ENCODE peak calls at places on chromosomes 4 and X, in four cellular contexts. One of them, this sample, is unnamed.

GRCh38 chr4:22502895-22503814 is 12.7 kb downstream of the ADGRA3 start:
- DNase-seq in HepG2: no peak
- DNase-seq in GM12878: no peak
- DNase-seq in K562: no peak
- DNase-seq in this sample: no peak

GRCh38 chr4:25370242-25370641 is 6.8 kb upstream of the ANAPC4 start:
- DNase-seq in GM12878: no peak
- DNase-seq in HepG2: no peak
- DNase-seq in K562: no peak
- DNase-seq in this sample: peak

GRCh38 chr4:170227928-170228327 is 138.2 kb upstream of the AADAT start:
- DNase-seq in GM12878: no peak
- DNase-seq in HepG2: no peak
- DNase-seq in K562: no peak
- DNase-seq in this sample: peak

GRCh38 chrX:77143907-77144306 is 303.3 kb upstream of the FGF16 start:
- DNase-seq in HepG2: no peak
- DNase-seq in K562: no peak
- DNase-seq in GM12878: no peak
- DNase-seq in this sample: no peak

GRCh38 chr4:6378493-6379445 is 93.6 kb downstream of the PPP2R2C start:
- DNase-seq in GM12878: no peak
- DNase-seq in K562: no peak
- DNase-seq in HepG2: no peak
- DNase-seq in this sample: no peak

GRCh38 chrX:54891573-54891972 is 29.1 kb upstream of the TRO start:
- DNase-seq in K562: peak
- DNase-seq in HepG2: peak
- DNase-seq in GM12878: no peak
- DNase-seq in this sample: peak

GRCh38 chr4:118974758-118975157 is 86.1 kb downstream of the SYNPO2 start:
- DNase-seq in GM12878: no peak
- DNase-seq in HepG2: no peak
- DNase-seq in K562: no peak
- DNase-seq in this sample: no peak

GRCh38 chr4:173288296-173288695 is 45.9 kb downstream of the HMGB2 start:
- DNase-seq in HepG2: peak
- DNase-seq in K562: peak
- DNase-seq in GM12878: peak
- DNase-seq in this sample: peak

GRCh38 chrX:128020701-128021100 is 31.5 kb downstream of the ACTRT1 start:
- DNase-seq in HepG2: peak
- DNase-seq in K562: no peak
- DNase-seq in GM12878: no peak
- DNase-seq in this sample: no peak

GRCh38 chr4:95830647-95831046 is 9.2 kb upstream of the PDHA2 start:
- DNase-seq in HepG2: no peak
- DNase-seq in GM12878: no peak
- DNase-seq in K562: no peak
- DNase-seq in this sample: no peak

GRCh38 chr4:144649646-144650045 is 3.7 kb downstream of the HHIP start:
- DNase-seq in GM12878: no peak
- DNase-seq in K562: no peak
- DNase-seq in HepG2: no peak
- DNase-seq in this sample: peak

GRCh38 chr4:138111462-138112000 is 130.6 kb downstream of the SLC7A11 start:
- DNase-seq in GM12878: no peak
- DNase-seq in HepG2: peak
- DNase-seq in K562: no peak
- DNase-seq in this sample: peak

GRCh38 chrX:109347618-109348017 is 134.3 kb downstream of the GUCY2F start:
- DNase-seq in GM12878: no peak
- DNase-seq in HepG2: no peak
- DNase-seq in K562: no peak
- DNase-seq in this sample: peak

GRCh38 chrX:19673334-19674040 is 158.2 kb upstream of the MAP3K15 start:
- DNase-seq in GM12878: no peak
- DNase-seq in K562: no peak
- DNase-seq in HepG2: peak
- DNase-seq in this sample: no peak

GRCh38 chrX:122739770-122740169 is 444.3 kb upstream of the GRIA3 start:
- DNase-seq in K562: no peak
- DNase-seq in HepG2: peak
- DNase-seq in GM12878: no peak
- DNase-seq in this sample: peak

GRCh38 chrX:33183366-33183765 is 28.0 kb downstream of the DMD start:
- DNase-seq in HepG2: no peak
- DNase-seq in GM12878: no peak
- DNase-seq in K562: no peak
- DNase-seq in this sample: peak

GRCh38 chrX:51420610-51421009 is 75.8 kb downstream of the NUDT11 start:
- DNase-seq in GM12878: no peak
- DNase-seq in K562: peak
- DNase-seq in HepG2: peak
- DNase-seq in this sample: peak

GRCh38 chr4:23957465-23957864 is 67.6 kb upstream of the PPARGC1A start:
- DNase-seq in GM12878: no peak
- DNase-seq in K562: no peak
- DNase-seq in HepG2: no peak
- DNase-seq in this sample: no peak

GRCh38 chr4:102871772-102872171 is 3.0 kb downstream of the CISD2 start:
- DNase-seq in K562: no peak
- DNase-seq in HepG2: no peak
- DNase-seq in GM12878: no peak
- DNase-seq in this sample: no peak
- TF ChIP-seq JUNB in K562: no peak
- TF ChIP-seq JUNB in HepG2: no peak
- TF ChIP-seq JUNB in GM12878: no peak
- TF ChIP-seq JUNB in this sample: no peak

GRCh38 chr4:107719927-107720722 is at the start of gene PAPSS1:
- DNase-seq in HepG2: peak
- DNase-seq in GM12878: peak
- DNase-seq in K562: peak
- DNase-seq in this sample: peak

GRCh38 chr4:107719211-107719926 is 665 bp downstream of the PAPSS1 start:
- DNase-seq in HepG2: peak
- DNase-seq in K562: no peak
- DNase-seq in GM12878: no peak
- DNase-seq in this sample: peak

GRCh38 chr4:107718351-107718965 is 1.6 kb downstream of the PAPSS1 start:
- DNase-seq in K562: no peak
- DNase-seq in GM12878: peak
- DNase-seq in HepG2: no peak
- DNase-seq in this sample: no peak

GRCh38 chr4:107721436-107722090 is 1.5 kb upstream of the PAPSS1 start:
- DNase-seq in HepG2: no peak
- DNase-seq in GM12878: no peak
- DNase-seq in K562: no peak
- DNase-seq in this sample: peak
- H3K4me3 ChIP-seq in HepG2: no peak
- H3K4me3 ChIP-seq in GM12878: peak
- H3K4me3 ChIP-seq in K562: no peak
- H3K4me3 ChIP-seq in this sample: peak

GRCh38 chr4:80183196-80184052 is 13.9 kb upstream of the PRDM8 start:
- DNase-seq in GM12878: no peak
- DNase-seq in HepG2: no peak
- DNase-seq in K562: no peak
- DNase-seq in this sample: peak
- TF ChIP-seq EZH2 in GM12878: no peak
- TF ChIP-seq EZH2 in HepG2: no peak
- TF ChIP-seq EZH2 in K562: no peak
- TF ChIP-seq EZH2 in this sample: peak

DNA sequence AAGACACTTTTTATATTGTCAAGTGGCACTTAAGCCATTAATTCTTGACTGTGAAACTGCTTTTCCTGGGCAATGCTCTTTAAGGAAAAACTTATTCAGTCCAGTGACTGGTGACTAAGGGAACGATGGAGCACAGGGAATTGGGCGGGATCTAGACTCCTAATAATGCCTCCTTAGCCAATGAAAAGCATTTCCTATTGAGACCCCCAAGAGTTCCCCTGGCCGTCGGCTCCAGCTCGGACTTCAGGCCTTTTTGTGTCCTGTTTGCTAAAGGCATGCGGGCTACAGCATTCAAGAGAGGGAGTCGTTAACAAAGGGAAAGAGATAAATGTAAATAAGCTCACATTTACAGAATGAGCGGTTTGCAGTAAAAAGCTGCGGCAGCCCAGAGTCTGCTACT is at the start of gene LPAR4:
- DNase-seq in GM12878: no peak
- DNase-seq in HepG2: no peak
- DNase-seq in K562: no peak
- DNase-seq in this sample: peak
- TF ChIP-seq JUNB in GM12878: no peak
- TF ChIP-seq JUNB in HepG2: no peak
- TF ChIP-seq JUNB in K562: no peak
- TF ChIP-seq JUNB in this sample: no peak

GRCh38 chr4:184420402-184420801 is 53.9 kb downstream of the IRF2 start:
- DNase-seq in K562: no peak
- DNase-seq in HepG2: no peak
- DNase-seq in GM12878: peak
- DNase-seq in this sample: no peak
- H3K4me3 ChIP-seq in K562: no peak
- H3K4me3 ChIP-seq in HepG2: no peak
- H3K4me3 ChIP-seq in GM12878: peak
- H3K4me3 ChIP-seq in this sample: no peak

GRCh38 chrX:65924938-65925507 is 114.9 kb downstream of the VSIG4 start:
- DNase-seq in K562: no peak
- DNase-seq in HepG2: no peak
- DNase-seq in GM12878: no peak
- DNase-seq in this sample: no peak

GRCh38 chrX:65921363-65921762 is 118.5 kb downstream of the VSIG4 start:
- DNase-seq in HepG2: no peak
- DNase-seq in K562: no peak
- DNase-seq in GM12878: no peak
- DNase-seq in this sample: no peak

GRCh38 chrX:65926095-65927019 is 113.5 kb downstream of the VSIG4 start:
- DNase-seq in HepG2: no peak
- DNase-seq in GM12878: peak
- DNase-seq in K562: peak
- DNase-seq in this sample: no peak

GRCh38 chrX:65925592-65925991 is 114.3 kb downstream of the VSIG4 start:
- DNase-seq in K562: no peak
- DNase-seq in HepG2: no peak
- DNase-seq in GM12878: no peak
- DNase-seq in this sample: no peak

GRCh38 chrX:65920620-65921019 is 119.3 kb downstream of the VSIG4 start:
- DNase-seq in K562: no peak
- DNase-seq in HepG2: no peak
- DNase-seq in GM12878: no peak
- DNase-seq in this sample: no peak
- TF ChIP-seq EZH2 in K562: no peak
- TF ChIP-seq EZH2 in HepG2: no peak
- TF ChIP-seq EZH2 in GM12878: no peak
- TF ChIP-seq EZH2 in this sample: no peak

DNA sequence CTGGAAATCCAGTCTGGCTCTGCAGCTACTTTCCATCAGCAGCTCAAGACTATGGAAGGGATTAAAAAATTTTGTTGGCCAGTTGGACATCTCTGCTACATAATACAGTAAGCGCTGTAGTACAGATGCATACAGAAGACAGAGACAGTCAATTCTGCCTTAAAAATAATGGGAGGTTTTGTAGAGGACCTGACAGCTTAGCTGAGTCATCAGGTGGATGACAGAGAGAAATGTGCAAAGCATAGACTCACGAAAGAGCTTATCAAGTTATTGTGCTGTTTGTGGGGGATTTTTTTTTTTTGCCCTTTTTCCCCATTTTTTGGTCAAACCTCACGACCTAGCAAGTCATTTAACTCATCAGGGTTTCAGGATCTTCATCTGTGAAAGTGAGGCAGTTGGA is 149.0 kb upstream of the SCML1 start:
- DNase-seq in K562: no peak
- DNase-seq in HepG2: no peak
- DNase-seq in GM12878: no peak
- DNase-seq in this sample: no peak
- TF ChIP-seq JUNB in K562: no peak
- TF ChIP-seq JUNB in HepG2: no peak
- TF ChIP-seq JUNB in GM12878: no peak
- TF ChIP-seq JUNB in this sample: no peak

GRCh38 chrX:45758319-45758718 is 557.6 kb upstream of the DIPK2B start:
- DNase-seq in K562: no peak
- DNase-seq in GM12878: peak
- DNase-seq in HepG2: no peak
- DNase-seq in this sample: no peak
- H3K4me3 ChIP-seq in K562: no peak
- H3K4me3 ChIP-seq in GM12878: no peak
- H3K4me3 ChIP-seq in HepG2: no peak
- H3K4me3 ChIP-seq in this sample: no peak

DNA sequence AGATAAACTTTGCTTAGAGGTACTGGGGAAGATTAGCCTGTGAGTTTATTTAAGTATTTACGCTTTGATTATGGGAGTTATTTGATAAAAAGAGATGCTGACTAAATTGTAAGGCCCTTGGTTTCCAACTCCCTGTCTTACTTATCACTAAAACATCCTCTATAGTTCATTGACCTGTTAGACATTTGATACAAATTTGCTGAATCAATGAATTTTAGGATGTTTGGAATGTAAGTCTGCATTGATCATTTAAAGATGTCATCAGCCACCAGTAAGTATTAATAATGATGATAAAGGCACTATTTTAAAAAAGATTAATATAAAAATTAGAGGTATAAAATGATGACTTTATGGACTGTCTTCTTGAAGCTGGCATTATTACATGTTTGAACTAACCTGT is 340.6 kb downstream of the SPRY1 start:
- DNase-seq in GM12878: no peak
- DNase-seq in K562: no peak
- DNase-seq in HepG2: no peak
- DNase-seq in this sample: no peak
- TF ChIP-seq EZH2 in GM12878: no peak
- TF ChIP-seq EZH2 in K562: no peak
- TF ChIP-seq EZH2 in HepG2: no peak
- TF ChIP-seq EZH2 in this sample: no peak

DNA sequence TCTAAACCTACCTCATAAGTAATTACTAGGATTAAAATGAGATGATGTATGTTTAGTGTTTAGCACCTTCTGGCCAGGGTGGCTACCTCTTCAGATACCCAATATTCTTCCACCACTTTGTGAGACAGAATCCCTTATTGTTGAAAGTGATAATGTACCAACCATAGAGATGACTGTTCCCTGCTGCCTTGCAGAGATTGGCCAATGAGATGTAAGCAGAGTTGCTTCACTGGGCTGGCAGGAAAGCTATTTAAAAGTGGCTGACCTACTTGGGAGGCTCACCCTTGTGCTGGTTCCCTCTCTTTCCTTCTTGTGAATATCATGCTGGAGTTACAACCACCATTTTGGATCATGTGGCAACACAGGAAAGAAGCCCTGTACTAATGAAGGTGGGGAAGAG is 58.9 kb downstream of the TMEM154 start:
- DNase-seq in HepG2: no peak
- DNase-seq in K562: no peak
- DNase-seq in GM12878: no peak
- DNase-seq in this sample: no peak
- TF ChIP-seq JUNB in HepG2: no peak
- TF ChIP-seq JUNB in K562: no peak
- TF ChIP-seq JUNB in GM12878: no peak
- TF ChIP-seq JUNB in this sample: no peak

This sample was measured in GM23338.